ENCODE peak calls at places on chromosomes 3 and 15, in seven cellular contexts. N is activated T-cell treated with anti-CD3 and anti-CD28 coated beads, Interleukin-2, amount 50 U/mL, for 72 hours; O is neural progenitor cell; C is PC-9; Q is kidney glomerular epithelial cell; D is iPS-NIHi11; V is GM03348. Z is an unnamed sample.

GRCh38 chr3:88005066-88005465 is 53.7 kb downstream of the CGGBP1 start:
- DNase-seq in N (no peak), O (peak; percentile 28), C (no peak), Q (no peak), D (peak; percentile 13), V (peak; percentile 50), Z (peak; percentile 32)

GRCh38 chr3:57164217-57164605 is 942 bp downstream of the IL17RD start:
- DNase-seq in N (peak; percentile 33), O (no peak), C (no peak), Q (peak; percentile 29), D (no peak), V (peak; percentile 41), Z (no peak)

GRCh38 chr3:53045107-53045783 is 628 bp downstream of the SFMBT1 start:
- DNase-seq in N (peak; percentile 72), O (peak; percentile 87), C (peak; percentile 53), Q (no peak), D (peak; percentile 88), V (peak; percentile 94), Z (peak; percentile 99)

GRCh38 chr15:60761505-60761845 is 282.5 kb upstream of the ICE2 start:
- DNase-seq in N (no peak), O (no peak), C (no peak), Q (no peak), D (no peak), V (no peak), Z (no peak)

GRCh38 chr3:123155471-123156011 is 46.2 kb upstream of the SEC22A start:
- DNase-seq in N (no peak), O (peak; percentile 77), C (no peak), Q (no peak), D (no peak), V (no peak), Z (no peak)

GRCh38 chr3:74599564-74599963 is 14.9 kb downstream of the CNTN3 start:
- DNase-seq in N (no peak), O (no peak), C (no peak), Q (no peak), D (no peak), V (no peak), Z (no peak)

GRCh38 chr3:165814380-165814779 is 22.8 kb downstream of the BCHE start:
- DNase-seq in N (no peak), O (no peak), C (no peak), Q (no peak), D (no peak), V (no peak), Z (no peak)

GRCh38 chr3:119293105-119293683 is 989 bp upstream of the ARHGAP31 start:
- DNase-seq in N (no peak), O (no peak), C (no peak), Q (no peak), D (no peak), V (no peak), Z (no peak)

GRCh38 chr3:44883213-44883955 is 9.0 kb downstream of the TGM4 start:
- DNase-seq in N (no peak), O (no peak), C (no peak), Q (no peak), D (no peak), V (no peak), Z (no peak)